ENCODE peak calls at places on chromosomes 4 and X, in nine cellular contexts. I, B, L, H, R, K, P, V and F are unnamed samples.

GRCh38 chr4:25535278-25535677 is 120.4 kb upstream of the SLC34A2 start:
- DNase-seq in I (no peak), B (no peak), L (no peak), H (no peak), R (no peak), K (no peak), P (no peak), V (no peak), F (no peak)

GRCh38 chr4:102819588-102820365 is 7.6 kb downstream of the UBE2D3 start:
- DNase-seq in I (no peak), B (no peak), L (no peak), H (no peak), R (no peak), K (no peak), P (no peak), V (no peak), F (no peak)

GRCh38 chr4:168631241-168632151 is 134.6 kb downstream of the PALLD start:
- DNase-seq in I (peak; percentile 70), B (peak; percentile 91), L (peak; percentile 69), H (no peak), R (peak; percentile 82), K (peak; percentile 56), P (no peak), V (peak; percentile 86), F (no peak)

GRCh38 chrX:155857561-155857960 is 23.6 kb upstream of the VAMP7 start:
- DNase-seq in I (no peak), B (no peak), L (no peak), H (no peak), R (no peak), K (peak; percentile 18), P (no peak), V (no peak), F (no peak)

GRCh38 chr4:100907465-100908454 is 389.9 kb upstream of the EMCN start:
- DNase-seq in I (no peak), B (no peak), L (no peak), H (no peak), R (no peak), K (peak; percentile 20), P (no peak), V (no peak), F (no peak)

GRCh38 chrX:70480660-70481018 is 36.0 kb downstream of the DLG3 start:
- DNase-seq in I (no peak), B (no peak), L (no peak), H (no peak), R (peak; percentile 17), K (no peak), P (no peak), V (peak; percentile 57), F (no peak)

GRCh38 chrX:66008403-66008970 is 31.4 kb downstream of the VSIG4 start:
- DNase-seq in I (no peak), B (no peak), L (no peak), H (no peak), R (no peak), K (no peak), P (no peak), V (no peak), F (no peak)

GRCh38 chr4:75990129-75990528 is 616 bp downstream of the SDAD1 start:
- DNase-seq in I (no peak), B (no peak), L (no peak), H (peak; percentile 45), R (no peak), K (peak; percentile 16), P (no peak), V (peak; percentile 41), F (no peak)

GRCh38 chrX:97306771-97307470 is 423.2 kb downstream of the RPA4 start:
- DNase-seq in I (no peak), B (no peak), L (no peak), H (no peak), R (no peak), K (no peak), P (no peak), V (no peak), F (no peak)

GRCh38 chrX:57453901-57454300 is 137.9 kb upstream of the ZXDB start:
- DNase-seq in I (no peak), B (no peak), L (no peak), H (peak; percentile 75), R (no peak), K (peak; percentile 11), P (no peak), V (peak; percentile 3), F (peak; percentile 30)

GRCh38 chr4:173506780-173507211 is 23.2 kb downstream of the HAND2 start:
- DNase-seq in I (no peak), B (peak; percentile 84), L (no peak), H (no peak), R (peak; percentile 13), K (no peak), P (no peak), V (no peak), F (no peak)

GRCh38 chr4:86934147-86934771 is 552 bp upstream of the AFF1 start:
- DNase-seq in I (peak; percentile 40), B (peak; percentile 71), L (no peak), H (no peak), R (no peak), K (no peak), P (no peak), V (no peak), F (no peak)

GRCh38 chrX:118807151-118808017 is 16.2 kb upstream of the ZCCHC12 start:
- DNase-seq in I (peak; percentile 30), B (no peak), L (peak; percentile 35), H (peak; percentile 85), R (peak; percentile 34), K (peak; percentile 61), P (peak; percentile 19), V (peak; percentile 29), F (peak; percentile 16)

GRCh38 chr4:87555751-87556619 is 26.8 kb upstream of the SPARCL1 start:
- DNase-seq in I (no peak), B (no peak), L (no peak), H (peak; percentile 36), R (no peak), K (peak; percentile 85), P (no peak), V (no peak), F (no peak)

GRCh38 chrX:44093431-44093830 is 120.2 kb upstream of the NDP start:
- DNase-seq in I (no peak), B (no peak), L (no peak), H (no peak), R (no peak), K (no peak), P (peak; percentile 65), V (no peak), F (no peak)

GRCh38 chr4:38004062-38004461 is 43.9 kb downstream of the PTTG2 start:
- DNase-seq in I (no peak), B (no peak), L (no peak), H (no peak), R (no peak), K (peak; percentile 29), P (no peak), V (no peak), F (no peak)

GRCh38 chrX:94942603-94943002 is 1268.6 kb downstream of the FAM133A start:
- DNase-seq in I (no peak), B (no peak), L (no peak), H (no peak), R (no peak), K (no peak), P (no peak), V (no peak), F (no peak)

GRCh38 chrX:139924069-139924695 is 8.7 kb downstream of the ATP11C start:
- DNase-seq in I (no peak), B (no peak), L (no peak), H (no peak), R (no peak), K (no peak), P (no peak), V (no peak), F (no peak)

GRCh38 chr4:144178414-144178813 is 37.9 kb upstream of the GYPA start:
- DNase-seq in I (no peak), B (no peak), L (no peak), H (no peak), R (no peak), K (peak; percentile 14), P (no peak), V (no peak), F (no peak)

GRCh38 chr4:4871267-4872147 is 12.0 kb downstream of the MSX1 start:
- DNase-seq in I (no peak), B (no peak), L (no peak), H (no peak), R (no peak), K (no peak), P (no peak), V (no peak), F (no peak)

GRCh38 chr4:10013722-10014121 is 7.6 kb downstream of the SLC2A9 start:
- DNase-seq in I (peak; percentile 78), B (no peak), L (peak; percentile 82), H (peak; percentile 87), R (no peak), K (no peak), P (no peak), V (peak; percentile 36), F (peak; percentile 55)
- H3K4me3 ChIP-seq in I (no peak overlapping the region), B (no peak overlapping the region), L (no peak overlapping the region), H (no peak overlapping the region), R (no peak overlapping the region), K (no peak overlapping the region), P (no peak overlapping the region), V (no peak overlapping the region), F (no peak overlapping the region)

DNA sequence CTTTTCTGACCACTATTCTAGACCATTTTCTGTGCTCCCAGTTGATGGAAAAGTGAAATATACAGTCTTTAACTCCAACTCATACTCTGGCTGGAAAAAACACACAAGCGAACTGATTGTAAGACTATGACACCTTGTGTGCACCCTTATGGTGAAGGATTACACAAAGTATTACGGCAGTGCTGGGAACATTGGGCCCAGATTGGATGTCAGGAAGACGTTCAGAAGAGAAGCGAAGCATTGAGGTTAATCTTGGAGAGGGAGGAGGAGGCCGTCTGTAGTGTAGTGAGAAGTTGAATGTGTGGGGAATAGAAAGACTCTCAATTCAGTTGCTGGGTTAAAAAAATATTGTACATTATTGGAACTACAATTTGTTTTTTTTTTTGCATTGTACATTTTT is 50.0 kb downstream of the GRIA2 start:
- DNase-seq in I (no peak), B (no peak), L (no peak), H (no peak), R (no peak), K (no peak), P (no peak), V (no peak), F (no peak)
- H3K4me3 ChIP-seq in I (no peak overlapping the region), B (no peak overlapping the region), L (no peak overlapping the region), H (no peak overlapping the region), R (no peak overlapping the region), K (no peak overlapping the region), P (no peak overlapping the region), V (no peak overlapping the region), F (no peak overlapping the region)

DNA sequence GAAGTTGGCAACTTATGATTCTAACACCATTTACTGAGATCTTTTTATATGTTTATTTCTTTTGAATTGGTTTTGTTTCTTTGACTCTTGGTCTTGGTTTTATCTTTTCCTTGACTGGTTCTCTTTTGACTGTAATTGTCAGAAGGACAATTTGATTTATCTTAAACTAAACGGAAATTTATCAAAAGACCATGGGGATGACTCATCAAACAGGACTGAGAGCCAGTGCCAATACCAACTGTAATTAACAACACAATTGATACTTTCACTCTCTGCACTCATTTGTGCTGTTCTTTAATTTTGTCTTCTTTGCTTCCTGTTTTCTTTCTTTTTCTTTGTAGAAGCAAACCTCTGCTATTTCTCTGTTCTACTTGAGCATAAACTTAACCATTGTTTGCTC is 776.8 kb downstream of the CCSER1 start:
- DNase-seq in I (no peak), B (no peak), L (no peak), H (no peak), R (no peak), K (no peak), P (no peak), V (no peak), F (no peak)
- H3K4me3 ChIP-seq in I (no peak overlapping the region), B (no peak overlapping the region), L (no peak overlapping the region), H (no peak overlapping the region), R (no peak overlapping the region), K (no peak overlapping the region), P (no peak overlapping the region), V (no peak overlapping the region), F (no peak overlapping the region)

GRCh38 chrX:72018277-72019112 is 107.8 kb downstream of the NHSL2 start:
- DNase-seq in I (peak; percentile 65), B (peak; percentile 95), L (peak; percentile 85), H (peak; percentile 77), R (peak; percentile 87), K (peak; percentile 87), P (peak; percentile 84), V (peak; percentile 81), F (peak; percentile 45)
- H3K4me3 ChIP-seq in I (no peak overlapping the region), B (no peak overlapping the region), L (no peak overlapping the region), H (no peak overlapping the region), R (peak overlapping the region; percentile 18), K (peak overlapping the region; percentile 19), P (peak overlapping the region; percentile 44), V (no peak overlapping the region), F (no peak overlapping the region)